ENCODE peak calls at places on chromosomes 2 and 18, in four cellular contexts. O is spleen, C is sigmoid colon, W is H1. E is an unnamed sample.

GRCh38 chr2:200962821-200963128 is 685 bp downstream of the ORC2 start:
- DNase-seq in C (no peak), W (no peak), O (no peak), E (no peak)

GRCh38 chr18:23837591-23837990 is 148.3 kb downstream of the LAMA3 start:
- DNase-seq in O (no peak), C (no peak), W (no peak), E (no peak)

GRCh38 chr18:58051765-58052460 is 7.9 kb downstream of the NEDD4L start:
- DNase-seq in C (no peak), W (no peak), O (no peak), E (no peak)

GRCh38 chr2:205612661-205613060 is 69.6 kb upstream of the NRP2 start:
- DNase-seq in W (no peak), O (no peak), C (no peak), E (no peak)

GRCh38 chr2:142642654-142643053 is 234.8 kb upstream of the KYNU start:
- DNase-seq in O (no peak), W (no peak), C (no peak), E (no peak)

GRCh38 chr2:228801451-228801850 is 469.6 kb downstream of the PID1 start:
- DNase-seq in W (no peak), O (no peak), C (no peak), E (no peak)

GRCh38 chr2:237448626-237449025 is 34.7 kb upstream of the COL6A3 start:
- DNase-seq in C (no peak), W (no peak), O (no peak), E (no peak)

GRCh38 chr2:219041252-219041651 is at the start of gene CFAP65:
- DNase-seq in W (peak), O (peak), C (no peak), E (no peak)

GRCh38 chr2:54767921-54768320 is 44.5 kb downstream of the EML6 start:
- DNase-seq in O (no peak), W (no peak), C (no peak), E (no peak)

GRCh38 chr2:50951416-50951815 is 80.5 kb downstream of the NRXN1 start:
- DNase-seq in C (no peak), O (no peak), W (no peak), E (no peak)

GRCh38 chr2:71120195-71120594 is 9.8 kb downstream of the MCEE start:
- DNase-seq in C (no peak), W (no peak), O (no peak), E (no peak)

GRCh38 chr2:207235621-207236020 is 69.9 kb upstream of the KLF7 start:
- DNase-seq in O (no peak), C (no peak), W (no peak), E (no peak)

GRCh38 chr2:33344230-33344629 is 132.2 kb upstream of the RASGRP3 start:
- DNase-seq in O (no peak), C (no peak), W (no peak), E (no peak)

GRCh38 chr2:230751062-230751461 is 38.4 kb downstream of the CAB39 start:
- DNase-seq in W (no peak), C (no peak), O (no peak), E (no peak)

GRCh38 chr2:59899692-59900091 is 653.8 kb downstream of the BCL11A start:
- DNase-seq in O (no peak), W (no peak), C (no peak), E (no peak)

GRCh38 chr2:215401896-215402379 is 33.9 kb downstream of the FN1 start:
- DNase-seq in C (no peak), W (no peak), O (no peak), E (no peak)

GRCh38 chr2:19797871-19798270 is 103.9 kb downstream of the TTC32 start:
- DNase-seq in W (no peak), O (no peak), C (no peak), E (no peak)

GRCh38 chr18:13681701-13682100 is 44.7 kb downstream of the FAM210A start:
- DNase-seq in C (no peak), O (no peak), W (no peak), E (no peak)

GRCh38 chr2:50953021-50953420 is 78.9 kb downstream of the NRXN1 start:
- DNase-seq in O (no peak), W (no peak), C (no peak), E (no peak)

GRCh38 chr2:128727914-128728313 is 409.2 kb upstream of the HS6ST1 start:
- DNase-seq in C (no peak), W (no peak), O (no peak), E (no peak)

GRCh38 chr18:13216732-13217465 is 1.7 kb upstream of the LDLRAD4 start:
- DNase-seq in C (peak), W (peak), O (no peak), E (no peak)

GRCh38 chr18:36124841-36125240 is 4.3 kb downstream of the SLC39A6 start:
- DNase-seq in C (no peak), O (no peak), W (no peak), E (no peak)

GRCh38 chr18:70931942-70932814 is 643.3 kb downstream of the SOCS6 start:
- DNase-seq in O (no peak), C (no peak), W (no peak), E (no peak)

GRCh38 chr2:157312866-157313486 is 12.6 kb downstream of the ERMN start:
- DNase-seq in C (no peak), W (no peak), O (no peak), E (no peak)

GRCh38 chr2:17522303-17522702 is 4.1 kb upstream of the RAD51AP2 start:
- DNase-seq in O (no peak), C (no peak), W (no peak), E (no peak)

GRCh38 chr2:164595031-164595430 is 26.3 kb downstream of the GRB14 start:
- DNase-seq in C (no peak), W (no peak), O (no peak), E (no peak)

GRCh38 chr2:3430211-3430610 is 50.7 kb downstream of the TRAPPC12 start:
- DNase-seq in O (no peak), C (no peak), W (no peak), E (no peak)

GRCh38 chr2:63058149-63058741 is 7.6 kb downstream of the OTX1 start:
- DNase-seq in W (peak), O (no peak), C (no peak), E (no peak)

GRCh38 chr2:134122610-134123009 is 131.3 kb upstream of the MGAT5 start:
- DNase-seq in C (no peak), O (no peak), W (no peak), E (no peak)

DNA sequence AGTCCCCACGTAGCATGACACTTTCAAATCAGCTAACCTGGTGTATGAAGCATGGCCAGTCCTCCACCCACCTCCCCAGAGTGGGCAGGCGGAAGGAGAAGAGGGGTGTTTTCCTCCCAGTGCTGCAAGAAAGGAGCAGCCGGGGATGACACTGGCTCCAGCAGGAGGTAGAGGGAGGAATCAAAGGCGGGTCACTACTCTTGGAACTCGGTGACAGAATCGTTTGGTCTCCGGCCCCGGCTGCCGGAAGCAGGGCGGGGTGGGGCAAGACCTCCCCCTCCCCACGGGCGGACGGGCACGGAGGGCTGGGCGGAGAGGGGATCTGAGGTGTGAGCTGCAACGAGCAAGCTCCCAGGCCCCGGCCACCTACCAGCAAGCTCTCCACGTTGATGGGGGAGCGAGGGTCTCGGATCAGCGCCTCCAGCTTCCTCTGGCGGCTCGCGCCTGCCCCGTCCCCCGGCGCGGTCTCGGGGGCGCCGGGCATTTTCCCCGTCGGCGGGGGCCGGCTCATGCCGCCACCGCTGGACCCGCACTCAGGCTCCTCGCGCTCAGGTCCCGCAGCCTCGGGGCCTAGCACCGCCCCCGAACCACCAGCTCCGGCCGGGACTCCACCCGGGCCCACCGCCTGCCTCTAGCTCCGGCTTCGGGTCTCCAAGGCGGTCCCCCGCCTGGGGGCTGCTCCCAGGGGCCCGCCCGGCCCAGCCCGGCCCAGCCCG is 652 bp downstream of the ROCK2 start:
- DNase-seq in C (peak), O (peak), W (peak), E (no peak)
- TF ChIP-seq POLR2AphosphoS5 in C (peak), O (peak), W (no peak), E (no peak)

DNA sequence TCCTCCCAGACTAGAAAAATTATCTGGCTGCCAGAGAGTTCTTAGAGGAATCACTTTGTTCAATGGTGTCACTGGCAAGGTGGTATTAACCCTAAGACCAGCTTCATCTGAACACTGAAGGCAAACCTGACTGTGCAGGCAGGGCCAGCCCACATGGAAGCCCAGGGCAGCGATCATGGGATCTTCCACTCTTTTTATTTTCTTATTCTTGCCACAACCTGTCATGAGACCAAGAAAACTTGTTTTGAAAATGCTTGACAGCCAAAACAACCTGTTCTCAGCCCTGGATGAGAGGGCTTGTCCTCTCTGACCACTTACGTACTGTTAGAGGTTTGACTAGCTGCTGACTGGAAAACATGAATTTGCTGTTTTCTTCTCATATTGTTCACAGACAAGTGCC is 75.3 kb upstream of the FOSL2 start:
- DNase-seq in W (no peak), C (no peak), O (no peak), E (no peak)
- TF ChIP-seq CTCF in W (no peak), C (no peak), O (no peak), E (no peak)

GRCh38 chr2:38187416-38188127 is 111.6 kb upstream of the CYP1B1 start:
- DNase-seq in O (no peak), C (peak), W (no peak), E (peak)
- TF ChIP-seq POLR2AphosphoS5 in O (no peak), C (peak), W (no peak), E (no peak)

GRCh38 chr2:222916229-222917197 is 55.7 kb downstream of the ACSL3 start:
- DNase-seq in W (no peak), C (no peak), O (no peak), E (no peak)
- TF ChIP-seq CTCF in W (peak), C (no peak), O (no peak), E (no peak)

DNA sequence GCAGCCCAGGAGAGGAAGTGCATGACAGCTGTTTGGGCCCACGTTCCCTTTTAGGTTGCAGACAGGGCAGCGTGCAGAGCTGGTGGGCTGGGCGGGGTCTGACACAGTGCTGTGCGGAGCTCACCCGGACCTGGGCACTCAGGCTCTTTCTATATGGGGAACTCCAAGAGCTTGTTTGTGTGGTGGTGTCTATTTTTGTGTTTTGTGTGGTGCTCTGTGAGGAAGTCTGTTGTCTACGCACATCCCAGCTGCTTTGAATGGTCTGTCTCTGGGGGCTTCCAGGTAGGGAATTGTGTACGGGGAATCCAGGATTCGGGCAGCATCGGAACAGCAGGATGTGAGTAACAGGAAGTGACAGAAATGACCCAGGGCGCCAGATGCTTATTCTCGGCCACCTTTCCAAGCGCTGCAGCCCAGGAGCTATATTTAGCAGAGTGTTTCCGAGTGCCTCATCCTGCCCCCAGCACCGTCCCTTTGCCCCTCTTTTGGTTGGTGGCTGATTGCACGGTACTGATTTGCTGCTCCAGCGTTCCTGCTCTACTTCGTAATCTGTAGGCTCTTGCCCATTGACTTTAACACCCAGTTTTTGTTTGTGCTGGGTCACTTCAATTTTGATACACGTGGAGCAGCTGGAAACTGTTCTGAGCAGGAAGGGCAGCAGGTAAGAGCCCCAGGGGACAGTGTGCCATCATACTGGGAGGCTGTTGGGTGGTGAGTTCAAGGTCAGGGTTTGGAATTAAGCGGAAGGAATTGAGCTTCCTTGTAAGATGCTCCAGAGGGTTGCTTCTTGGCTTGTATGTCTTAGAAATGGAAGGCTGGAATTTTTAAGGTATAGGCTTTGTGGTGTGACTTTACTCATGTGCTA is 64.7 kb downstream of the DGKD start:
- DNase-seq in O (peak), C (peak), W (peak), E (no peak)
- TF ChIP-seq POLR2AphosphoS5 in O (peak), C (no peak), W (no peak), E (no peak)

GRCh38 chr18:52409732-52410131 is 69.7 kb downstream of the DCC start:
- DNase-seq in C (no peak), W (no peak), O (no peak), E (no peak)
- TF ChIP-seq CTCF in C (no peak), W (no peak), O (no peak), E (no peak)